ENCODE peak calls at places on chromosomes 7 and 10, in eight cellular contexts. B is endothelial cell of umbilical vein; F is left colon; R is activated naive CD4-positive, alpha-beta T cell; K is stimulated activated naive B cell treated with anti-CD40 and anti-IgM and Interleukin-4, amounts not matched to agents 10 μg/mL and 1 μg/mL and 100 μg/mL, for 72 hours; Q is NCI-H2171; W is T-helper 9 cell; P is T-helper 17 cell. C is an unnamed sample.

GRCh38 chr10:48501226-48501625 is 103.6 kb downstream of the ARHGAP22 start:
- DNase-seq in K (no peak), P (no peak), B (no peak), R (no peak), Q (no peak), W (no peak), F (no peak), C (no peak)

GRCh38 chr10:77537051-77537450 is 100.6 kb downstream of the KCNMA1 start:
- DNase-seq in R (no peak), Q (no peak), P (no peak), B (no peak), F (no peak), K (no peak), W (no peak), C (no peak)

GRCh38 chr10:133438711-133439273 is 14.4 kb upstream of the SPRN start:
- DNase-seq in P (no peak), F (no peak), K (no peak), W (no peak), B (peak), Q (no peak), R (no peak), C (peak)

GRCh38 chr10:124539935-124540641 is 78.5 kb downstream of the LHPP start:
- DNase-seq in P (peak), F (peak), K (peak), R (peak), B (peak), W (peak), Q (no peak), C (peak)

GRCh38 chr10:129332476-129332875 is 134.6 kb upstream of the MGMT start:
- DNase-seq in R (no peak), W (no peak), B (peak), F (no peak), P (no peak), K (no peak), Q (no peak), C (peak)

GRCh38 chr7:774161-775109 is 47.4 kb upstream of the PRKAR1B start:
- DNase-seq in B (peak), Q (peak), R (peak), K (peak), F (peak), P (peak), W (peak), C (peak)

GRCh38 chr7:55078465-55079372 is 59.9 kb downstream of the EGFR start:
- DNase-seq in W (no peak), P (no peak), R (no peak), F (peak), K (no peak), B (no peak), Q (no peak), C (no peak)

GRCh38 chr7:7495171-7495570 is 40.5 kb downstream of the COL28A1 start:
- DNase-seq in K (no peak), W (no peak), Q (no peak), R (no peak), F (no peak), P (no peak), B (no peak), C (no peak)

GRCh38 chr7:139875821-139876241 is 46.8 kb downstream of the TBXAS1 start:
- DNase-seq in Q (no peak), R (no peak), W (no peak), F (no peak), K (no peak), P (no peak), B (peak), C (no peak)

GRCh38 chr10:44327461-44327860 is 57.4 kb downstream of the CXCL12 start:
- DNase-seq in F (no peak), W (no peak), R (no peak), Q (no peak), B (no peak), K (no peak), P (no peak), C (no peak)

GRCh38 chr7:2726316-2727018 is 38.5 kb downstream of the AMZ1 start:
- DNase-seq in Q (no peak), W (no peak), B (no peak), F (peak), P (no peak), K (no peak), R (no peak), C (no peak)

GRCh38 chr7:14351167-14351566 is 361.7 kb upstream of the ETV1 start:
- DNase-seq in Q (no peak), W (no peak), B (no peak), P (no peak), K (no peak), F (no peak), R (no peak), C (no peak)

GRCh38 chr10:71750986-71751385 is 22.3 kb downstream of the VSIR start:
- DNase-seq in F (no peak), R (no peak), K (no peak), W (no peak), Q (no peak), P (no peak), B (no peak), C (no peak)

GRCh38 chr7:51246258-51247245 is 70.1 kb downstream of the COBL start:
- DNase-seq in Q (no peak), F (no peak), R (no peak), K (no peak), B (no peak), P (no peak), W (no peak), C (no peak)

GRCh38 chr10:92832998-92833642 is 15.2 kb upstream of the EXOC6 start:
- DNase-seq in K (no peak), B (peak), W (no peak), Q (no peak), F (no peak), R (no peak), P (no peak), C (no peak)

GRCh38 chr7:30173058-30173897 is 38.5 kb downstream of the MTURN start:
- DNase-seq in Q (no peak), R (no peak), F (peak), W (no peak), P (no peak), B (no peak), K (no peak), C (no peak)

GRCh38 chr7:51045319-51046102 is 262.8 kb upstream of the GRB10 start:
- DNase-seq in P (no peak), W (no peak), K (no peak), Q (no peak), R (no peak), B (no peak), F (no peak), C (no peak)

GRCh38 chr10:14450041-14450491 is 119.3 kb upstream of the FRMD4A start:
- DNase-seq in R (no peak), F (no peak), B (no peak), Q (no peak), W (no peak), K (no peak), P (no peak), C (no peak)

GRCh38 chr10:44715081-44715480 is 196.1 kb upstream of the TMEM72 start:
- DNase-seq in P (no peak), R (no peak), W (no peak), Q (no peak), F (no peak), B (no peak), K (no peak), C (no peak)

GRCh38 chr7:122136033-122136432 is 8.0 kb downstream of the AASS start:
- DNase-seq in W (no peak), K (no peak), Q (no peak), P (no peak), F (no peak), R (no peak), B (peak), C (no peak)

GRCh38 chr10:88108115-88108610 is 244.7 kb downstream of the PTEN start:
- DNase-seq in P (no peak), Q (no peak), F (no peak), K (peak), R (no peak), W (no peak), B (no peak), C (no peak)

GRCh38 chr7:7920481-7920880 is 48.1 kb upstream of the GLCCI1 start:
- DNase-seq in F (peak), B (no peak), K (peak), R (no peak), P (no peak), Q (no peak), W (no peak), C (no peak)

GRCh38 chr7:6277476-6277875 is 5.1 kb upstream of the CYTH3 start:
- DNase-seq in K (no peak), P (no peak), R (no peak), B (no peak), Q (no peak), F (no peak), W (no peak), C (no peak)

GRCh38 chr7:151684408-151685175 is 164.9 kb upstream of the RHEB start:
- DNase-seq in Q (no peak), F (no peak), P (no peak), R (no peak), K (no peak), B (no peak), W (no peak), C (no peak)

GRCh38 chr7:101950450-101951119 is 133.2 kb downstream of the CUX1 start:
- DNase-seq in P (no peak), K (no peak), Q (no peak), R (no peak), F (no peak), W (no peak), B (peak), C (no peak)

GRCh38 chr10:42744134-42744701 is 38.4 kb upstream of the BMS1 start:
- DNase-seq in R (no peak), K (no peak), B (no peak), W (no peak), F (no peak), P (no peak), Q (no peak), C (no peak)

GRCh38 chr7:81333536-81333935 is 414.7 kb upstream of the SEMA3C start:
- DNase-seq in W (no peak), Q (no peak), F (no peak), K (no peak), P (no peak), B (peak), R (no peak), C (no peak)

GRCh38 chr7:40923631-40924030 is 779.3 kb downstream of the INHBA start:
- DNase-seq in K (no peak), B (no peak), W (no peak), P (no peak), F (no peak), Q (no peak), R (no peak), C (no peak)

GRCh38 chr7:131027287-131027773 is 293.3 kb upstream of the KLF14 start:
- DNase-seq in B (no peak), Q (no peak), W (no peak), K (no peak), R (no peak), F (no peak), P (peak), C (no peak)

GRCh38 chr7:75722381-75722780 is 16.4 kb downstream of the HIP1 start:
- DNase-seq in P (no peak), B (no peak), K (no peak), Q (no peak), W (no peak), R (no peak), F (no peak), C (no peak)

GRCh38 chr10:24238527-24239247 is 29.7 kb downstream of the KIAA1217 start:
- DNase-seq in Q (no peak), F (peak), P (no peak), K (no peak), R (no peak), B (no peak), W (no peak), C (no peak)

GRCh38 chr7:148575640-148576411 is 14.7 kb upstream of the C7orf33 start:
- DNase-seq in F (peak), P (peak), Q (peak), W (peak), R (peak), K (peak), B (peak), C (peak)

GRCh38 chr7:2109936-2110585 is 122.7 kb downstream of the MAD1L1 start:
- DNase-seq in W (no peak), P (no peak), Q (peak), K (peak), B (peak), R (no peak), F (no peak), C (no peak)

GRCh38 chr7:113831509-113831908 is 87.3 kb downstream of the PPP1R3A start:
- DNase-seq in Q (no peak), K (no peak), W (no peak), R (no peak), B (peak), P (no peak), F (no peak), C (no peak)

GRCh38 chr7:46544396-46545008 is 623.4 kb upstream of the IGFBP3 start:
- DNase-seq in W (no peak), Q (no peak), K (no peak), P (no peak), R (no peak), B (peak), F (no peak), C (no peak)

GRCh38 chr7:104979167-104979841 is 34.7 kb upstream of the KMT2E start:
- DNase-seq in Q (no peak), F (no peak), K (no peak), R (no peak), B (no peak), P (no peak), W (no peak), C (no peak)

GRCh38 chr10:17669185-17669872 is 25.4 kb downstream of the STAM start:
- DNase-seq in B (no peak), P (peak), K (peak), R (no peak), F (no peak), W (peak), Q (no peak), C (peak)

GRCh38 chr7:41999736-42000283 is 237.2 kb downstream of the GLI3 start:
- DNase-seq in F (no peak), W (no peak), Q (no peak), B (no peak), K (no peak), P (no peak), R (no peak), C (no peak)

GRCh38 chr7:140230862-140231778 is 54.3 kb upstream of the KDM7A start:
- DNase-seq in Q (peak), W (peak), K (no peak), F (peak), B (peak), R (peak), P (peak), C (peak)

GRCh38 chr10:46018453-46019169 is 11.8 kb downstream of the NCOA4 start:
- DNase-seq in B (peak), K (no peak), F (no peak), P (no peak), W (no peak), Q (no peak), R (no peak), C (no peak)

C was measured in CD8-positive, alpha-beta memory T cell.